ENCODE peak calls at places on chromosomes 13 and 19, in eight cellular contexts. W is GM23338, A is hepatocyte, Y is MM.1S, I is neural progenitor cell, M is OCI-LY7, Q is SK-N-SH, R is HCT116. Z is an unnamed sample. For H3K4me1, the result is how much of the 10 kb centered on the place peaks cover.

GRCh38 chr13:21121616-21122015 is 54.7 kb downstream of the SKA3 start:
- DNase-seq in W (no peak), A (no peak), Y (no peak), I (no peak), M (no peak), Q (no peak), R (no peak), Z (no peak)

GRCh38 chr13:113923376-113924063 is 50.4 kb downstream of the C13orf46 start:
- DNase-seq in W (no peak), A (no peak), Y (no peak), I (no peak), M (no peak), Q (no peak), R (no peak), Z (no peak)

GRCh38 chr13:45678282-45678681 is 23.8 kb upstream of the CBY2 start:
- DNase-seq in W (peak), A (no peak), Y (no peak), I (peak), M (no peak), Q (no peak), R (no peak), Z (peak)

GRCh38 chr19:54418030-54418929 is 3.0 kb downstream of the TTYH1 start:
- DNase-seq in W (peak), A (no peak), Y (no peak), I (peak), M (no peak), Q (no peak), R (no peak), Z (no peak)

GRCh38 chr13:30872685-30873443 is 33.2 kb upstream of the MEDAG start:
- DNase-seq in W (peak), A (peak), Y (no peak), I (peak), M (no peak), Q (peak), R (no peak), Z (no peak)

GRCh38 chr19:41367848-41368301 is 3.9 kb upstream of the B9D2 start:
- DNase-seq in W (no peak), A (peak), Y (no peak), I (no peak), M (no peak), Q (no peak), R (no peak), Z (peak)

GRCh38 chr13:68386808-68387207 is 1156.7 kb upstream of the PCDH9 start:
- DNase-seq in W (no peak), A (no peak), Y (no peak), I (no peak), M (no peak), Q (no peak), R (no peak), Z (no peak)

GRCh38 chr19:30386551-30387143 is 14.5 kb downstream of the ZNF536 start:
- DNase-seq in W (no peak), A (no peak), Y (no peak), I (no peak), M (no peak), Q (peak), R (no peak), Z (no peak)

GRCh38 chr19:19361075-19361594 is 40.5 kb downstream of the MAU2 start:
- DNase-seq in W (peak), A (peak), Y (peak), I (peak), M (peak), Q (peak), R (peak), Z (peak)

GRCh38 chr19:11435833-11436313 is 438 bp downstream of the PRKCSH start:
- DNase-seq in W (peak), A (peak), Y (no peak), I (peak), M (peak), Q (peak), R (no peak), Z (peak)

GRCh38 chr19:41409288-41409687 is 11.7 kb downstream of the BCKDHA start:
- DNase-seq in W (no peak), A (peak), Y (peak), I (no peak), M (no peak), Q (no peak), R (peak), Z (peak)

GRCh38 chr13:51639171-51639570 is 54.9 kb downstream of the WDFY2 start:
- DNase-seq in W (no peak), A (no peak), Y (no peak), I (no peak), M (no peak), Q (no peak), R (no peak), Z (peak)

GRCh38 chr13:58343081-58343480 is 711.5 kb downstream of the PCDH17 start:
- DNase-seq in W (no peak), A (no peak), Y (no peak), I (no peak), M (no peak), Q (no peak), R (no peak), Z (no peak)

GRCh38 chr13:72229067-72229466 is 362.1 kb upstream of the DACH1 start:
- DNase-seq in W (no peak), A (no peak), Y (no peak), I (no peak), M (no peak), Q (peak), R (no peak), Z (no peak)

GRCh38 chr19:41940443-41941409 is 12.5 kb upstream of the ERFL start:
- DNase-seq in W (peak), A (no peak), Y (no peak), I (no peak), M (no peak), Q (peak), R (no peak), Z (no peak)

GRCh38 chr13:110412132-110412912 is 105.2 kb downstream of the COL4A2 start:
- DNase-seq in W (peak), A (peak), Y (peak), I (peak), M (peak), Q (peak), R (peak), Z (peak)

GRCh38 chr13:101730420-101731000 is 278.0 kb downstream of the ITGBL1 start:
- DNase-seq in W (no peak), A (no peak), Y (no peak), I (no peak), M (no peak), Q (no peak), R (no peak), Z (no peak)

GRCh38 chr19:23093832-23094231 is 23.0 kb upstream of the ZNF730 start:
- DNase-seq in W (peak), A (no peak), Y (no peak), I (no peak), M (no peak), Q (no peak), R (no peak), Z (no peak)

GRCh38 chr13:109647046-109647445 is 139.3 kb downstream of the IRS2 start:
- DNase-seq in W (no peak), A (no peak), Y (no peak), I (peak), M (no peak), Q (no peak), R (no peak), Z (peak)

DNA sequence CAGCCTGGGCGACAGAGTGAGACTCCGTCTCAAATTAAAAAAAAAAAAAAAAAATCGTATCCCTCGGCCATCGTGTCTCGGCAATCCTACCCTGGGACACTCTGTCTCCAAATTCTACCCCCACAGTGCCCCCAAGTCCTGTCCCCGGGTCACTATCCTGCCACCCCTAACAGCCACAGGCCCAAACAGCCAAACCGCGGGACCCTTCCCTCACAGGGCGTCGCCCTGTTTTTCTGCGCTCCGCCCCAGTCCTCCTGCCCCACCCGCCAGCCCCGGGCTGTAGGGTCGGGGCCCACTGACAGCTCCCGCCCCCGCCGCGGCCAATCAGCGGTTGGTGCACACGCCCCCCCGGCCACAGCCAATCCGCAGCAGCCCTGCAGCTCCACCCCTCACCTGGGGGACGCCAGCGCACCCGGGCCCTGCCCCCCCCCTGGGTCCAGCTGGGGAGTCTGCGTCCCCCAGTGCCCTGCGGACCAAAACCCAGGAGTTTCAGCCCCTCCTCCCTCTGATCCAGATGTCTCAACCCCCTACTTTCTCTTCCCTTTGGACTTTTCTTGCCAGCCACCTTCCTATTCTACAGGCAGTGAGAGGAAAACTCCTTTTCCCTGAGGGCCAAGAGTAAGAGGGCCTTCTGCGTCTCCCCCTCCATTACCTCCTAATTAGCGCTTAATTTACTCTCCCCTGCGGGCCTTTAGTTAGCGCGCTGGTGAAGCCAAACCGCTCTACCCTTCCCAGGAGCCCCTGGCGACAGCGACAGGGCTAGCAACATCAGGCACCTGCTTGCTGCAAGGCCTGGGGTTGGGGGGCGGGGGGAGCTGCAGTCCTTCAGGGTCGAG is 1.5 kb upstream of the BCAT2 start:
- DNase-seq in W (peak), A (peak), Y (peak), I (peak), M (peak), Q (peak), R (no peak), Z (peak)
- TF ChIP-seq EZH2phosphoT487 in W (no peak), A (no peak), Y (no peak), I (no peak), M (no peak), Q (no peak), R (no peak), Z (no peak)

GRCh38 chr19:13037718-13038117 is 42.4 kb downstream of the NFIX start:
- DNase-seq in W (no peak), A (no peak), Y (no peak), I (no peak), M (no peak), Q (no peak), R (no peak), Z (no peak)

GRCh38 chr19:13037161-13037560 is 41.9 kb downstream of the NFIX start:
- DNase-seq in W (no peak), A (no peak), Y (no peak), I (no peak), M (no peak), Q (no peak), R (no peak), Z (peak)

GRCh38 chr19:13034636-13035035 is 39.4 kb downstream of the NFIX start:
- DNase-seq in W (no peak), A (no peak), Y (no peak), I (no peak), M (no peak), Q (no peak), R (no peak), Z (peak)

GRCh38 chr19:13035820-13036365 is 40.6 kb downstream of the NFIX start:
- DNase-seq in W (no peak), A (no peak), Y (no peak), I (no peak), M (no peak), Q (no peak), R (no peak), Z (no peak)

GRCh38 chr19:13036366-13036976 is 41.2 kb downstream of the NFIX start:
- DNase-seq in W (no peak), A (peak), Y (peak), I (no peak), M (no peak), Q (no peak), R (peak), Z (peak)
- TF ChIP-seq CTCF in W (peak), A (peak), Y (peak), I (peak), M (no peak), Q (no peak), R (no peak), Z (peak)

GRCh38 chr19:48395170-48395455 is 1.6 kb downstream of the GRIN2D start:
- DNase-seq in W (peak), A (no peak), Y (no peak), I (no peak), M (no peak), Q (no peak), R (no peak), Z (no peak)

GRCh38 chr19:48393559-48394330 is at the start of gene GRIN2D:
- DNase-seq in W (peak), A (peak), Y (no peak), I (peak), M (peak), Q (peak), R (no peak), Z (peak)

GRCh38 chr19:48394331-48395169 is 1.1 kb downstream of the GRIN2D start:
- DNase-seq in W (peak), A (no peak), Y (no peak), I (no peak), M (no peak), Q (no peak), R (no peak), Z (no peak)

GRCh38 chr19:48391100-48392005 is at the start of gene KDELR1:
- DNase-seq in W (peak), A (peak), Y (peak), I (peak), M (peak), Q (peak), R (no peak), Z (peak)

GRCh38 chr19:48393196-48393558 is 291 bp upstream of the GRIN2D start:
- DNase-seq in W (peak), A (no peak), Y (no peak), I (no peak), M (no peak), Q (no peak), R (no peak), Z (no peak)
- H3K4me1 ChIP-seq in W (under half), A (under half), Y (under half), I (under half), M (under half), Q (half or more), R (half or more), Z (under half)

DNA sequence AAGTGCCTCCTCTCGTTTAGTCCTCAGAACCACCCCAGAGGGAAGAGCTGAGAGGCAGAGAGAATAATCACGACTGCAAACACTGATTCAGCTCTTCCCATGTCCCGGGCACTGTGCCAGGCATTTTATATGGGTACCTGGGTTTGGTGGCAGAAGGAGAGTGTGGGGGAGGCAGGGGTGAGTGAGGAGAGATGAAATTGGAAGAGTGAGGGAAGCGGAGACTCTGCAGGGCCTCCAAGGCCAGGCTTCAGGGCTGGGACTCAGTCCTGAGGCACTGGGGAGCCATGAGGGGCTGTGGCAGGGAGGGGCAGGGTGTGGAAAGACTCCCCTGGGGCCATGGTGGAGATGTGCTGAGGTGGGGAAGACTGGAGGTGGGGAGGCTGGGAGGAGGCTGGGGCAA is 8.7 kb downstream of the SYNGR4 start:
- DNase-seq in W (no peak), A (no peak), Y (no peak), I (no peak), M (no peak), Q (peak), R (no peak), Z (peak)
- TF ChIP-seq EZH2phosphoT487 in W (no peak), A (no peak), Y (no peak), I (no peak), M (no peak), Q (no peak), R (no peak), Z (no peak)

DNA sequence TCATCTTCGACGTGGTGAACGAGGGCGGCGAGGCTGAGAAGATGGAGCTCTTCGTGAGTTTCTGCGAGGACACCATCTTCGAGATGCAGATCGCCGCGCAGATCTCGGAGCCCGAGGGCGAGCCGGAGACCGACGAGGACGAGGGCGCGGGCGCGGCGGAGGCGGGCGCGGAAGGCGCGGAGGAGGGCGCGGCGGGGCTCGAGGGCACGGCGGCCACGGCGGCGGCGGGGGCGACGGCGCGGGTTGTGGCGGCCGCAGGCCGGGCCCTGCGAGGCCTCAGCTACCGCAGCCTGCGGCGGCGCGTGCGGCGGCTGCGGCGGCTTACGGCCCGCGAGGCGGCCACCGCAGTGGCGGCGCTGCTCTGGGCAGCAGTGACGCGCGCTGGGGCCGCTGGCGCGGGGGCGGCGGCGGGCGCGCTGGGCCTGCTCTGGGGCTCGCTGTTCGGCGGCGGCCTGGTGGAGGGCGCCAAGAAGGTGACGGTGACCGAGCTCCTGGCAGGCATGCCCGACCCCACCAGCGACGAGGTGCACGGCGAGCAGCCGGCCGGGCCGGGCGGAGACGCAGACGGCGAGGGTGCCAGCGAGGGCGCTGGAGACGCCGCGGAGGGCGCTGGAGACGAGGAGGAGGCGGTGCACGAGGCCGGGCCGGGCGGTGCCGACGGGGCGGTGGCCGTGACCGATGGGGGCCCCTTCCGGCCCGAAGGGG is 52.6 kb downstream of the MAP4K1 start:
- DNase-seq in W (peak), A (peak), Y (no peak), I (peak), M (no peak), Q (peak), R (no peak), Z (no peak)
- TF ChIP-seq CTCF in W (no peak), A (no peak), Y (no peak), I (no peak), M (no peak), Q (no peak), R (no peak), Z (no peak)

DNA sequence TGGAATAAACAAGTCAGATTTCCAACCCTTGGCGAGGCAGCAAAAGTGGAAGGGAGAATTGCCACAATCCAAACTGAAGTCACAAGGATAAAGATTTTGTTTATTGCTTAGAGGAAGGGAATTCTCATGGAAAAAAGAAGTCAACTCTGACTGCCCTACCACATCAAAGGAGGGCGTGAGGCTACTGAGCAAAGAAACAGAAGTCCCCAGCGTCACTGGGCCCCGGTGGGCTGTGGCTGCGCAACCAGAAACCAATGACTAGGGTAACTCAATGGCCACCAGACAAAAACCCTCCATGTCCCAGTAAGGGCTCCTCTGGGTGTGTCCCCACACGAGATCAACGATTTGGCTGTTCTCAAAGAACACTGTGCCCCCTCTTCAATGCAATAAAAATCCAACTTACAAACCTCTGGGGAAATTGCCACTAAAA is 80.7 kb downstream of the STK24 start:
- DNase-seq in W (no peak), A (no peak), Y (no peak), I (no peak), M (no peak), Q (no peak), R (no peak), Z (no peak)
- H3K4me1 ChIP-seq in W (under half), A (under half), Y (under half), I (under half), M (under half), Q (under half), R (under half), Z (under half)

DNA sequence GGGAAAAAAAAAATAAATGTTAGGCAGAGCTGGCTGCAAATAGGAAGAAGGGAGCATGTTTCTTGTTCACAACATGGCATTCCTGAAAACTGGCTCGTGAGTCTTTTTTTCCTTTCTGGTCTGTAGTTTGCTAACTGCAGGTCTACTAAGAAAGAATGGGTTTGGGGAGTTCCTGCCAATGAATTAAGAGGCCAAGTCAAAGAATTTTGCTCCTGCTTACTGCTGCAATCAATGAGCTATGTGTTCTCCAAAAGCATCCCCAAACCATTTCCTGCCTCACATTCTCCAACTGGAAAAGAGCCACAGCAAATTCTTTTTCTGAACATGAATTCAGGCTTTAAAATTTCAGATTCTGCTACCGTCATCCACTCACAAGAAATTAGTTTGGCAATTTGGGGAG is 88.6 kb downstream of the DCT start:
- DNase-seq in W (no peak), A (no peak), Y (no peak), I (no peak), M (no peak), Q (no peak), R (no peak), Z (no peak)
- TF ChIP-seq EZH2phosphoT487 in W (no peak), A (no peak), Y (no peak), I (no peak), M (no peak), Q (no peak), R (no peak), Z (no peak)

DNA sequence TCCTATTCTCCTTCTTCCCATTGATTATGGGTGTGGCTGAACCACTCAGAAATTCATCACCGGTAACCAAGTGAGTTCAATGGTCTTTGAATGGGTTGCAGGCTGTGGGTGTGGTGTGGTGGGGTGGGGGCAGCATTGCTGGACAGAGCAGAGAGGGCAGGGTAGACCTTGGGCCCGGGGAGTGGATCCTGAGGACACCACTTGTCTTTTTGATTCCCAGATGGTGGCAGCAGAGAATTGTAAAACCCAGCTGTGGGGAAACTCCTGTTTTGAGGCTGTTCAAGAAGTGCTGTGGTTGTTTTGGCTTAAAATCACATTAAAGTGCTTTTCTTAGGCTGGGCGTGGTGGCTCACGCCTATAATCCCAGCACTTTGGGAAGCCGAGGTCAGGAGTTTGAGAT is 45.8 kb upstream of the RGCC start:
- DNase-seq in W (peak), A (peak), Y (peak), I (peak), M (peak), Q (no peak), R (peak), Z (peak)
- TF ChIP-seq CTCF in W (peak), A (peak), Y (peak), I (peak), M (peak), Q (peak), R (peak), Z (peak)

DNA sequence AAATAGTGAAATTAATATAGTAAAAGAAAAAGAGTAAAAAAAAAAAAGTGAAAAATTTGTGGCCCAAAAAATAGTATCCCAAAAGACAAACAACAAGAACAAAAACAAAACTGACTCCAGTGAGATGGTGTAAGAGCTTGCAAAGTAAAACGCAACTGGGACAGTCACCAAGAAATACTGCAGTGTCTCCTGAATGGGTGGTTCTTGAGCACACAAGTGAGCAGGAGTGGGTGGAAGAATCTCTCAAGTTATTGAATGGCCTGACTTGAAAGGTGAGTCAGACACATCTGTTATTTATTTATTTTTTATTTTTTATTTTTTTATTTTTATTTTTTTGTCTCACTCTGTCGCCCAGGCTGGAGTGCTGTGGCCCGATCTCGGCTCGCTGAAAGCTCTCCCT is 1.9 kb downstream of the ZNF493 start:
- DNase-seq in W (no peak), A (no peak), Y (no peak), I (no peak), M (no peak), Q (no peak), R (no peak), Z (no peak)
- H3K4me1 ChIP-seq in W (under half), A (under half), Y (under half), I (under half), M (under half), Q (under half), R (under half), Z (under half)

Z was measured in PC-3.